ENCODE peak calls at places on chromosomes 12 and 14, in four cellular contexts. G, Z, O and V are unnamed samples.

GRCh38 chr12:2834581-2835491 is at the start of gene NRIP2:
- DNase-seq in G (no peak), Z (no peak), O (peak; percentile 55), V (peak; percentile 68)

GRCh38 chr12:98653866-98654493 is 8.9 kb downstream of the APAF1 start:
- DNase-seq in G (no peak), Z (peak; percentile 23), O (peak; percentile 50), V (peak; percentile 68)

GRCh38 chr14:93114068-93114710 is 1.5 kb downstream of the ITPK1 start:
- DNase-seq in Z (peak; percentile 20), G (no peak), O (peak; percentile 26), V (no peak)

GRCh38 chr12:111775205-111776193 is 8.8 kb downstream of the ALDH2 start:
- DNase-seq in O (no peak), G (peak; percentile 92), Z (peak; percentile 39), V (peak; percentile 72)

GRCh38 chr14:37599527-37600368 is 4.3 kb downstream of the TTC6 start:
- DNase-seq in G (no peak), O (peak; percentile 74), Z (no peak), V (no peak)

GRCh38 chr14:78618379-78618778 is 448.2 kb downstream of the NRXN3 start:
- DNase-seq in G (no peak), O (no peak), Z (no peak), V (no peak)

GRCh38 chr12:130083002-130083401 is 79.3 kb upstream of the FZD10 start:
- DNase-seq in Z (peak; percentile 14), G (no peak), O (no peak), V (no peak)

GRCh38 chr14:100304825-100305445 is 1.3 kb downstream of the SLC25A29 start:
- DNase-seq in G (peak; percentile 76), O (peak; percentile 80), Z (peak; percentile 40), V (peak; percentile 34)

GRCh38 chr12:80033457-80033856 is 65.9 kb upstream of the OTOGL start:
- DNase-seq in O (no peak), G (no peak), Z (peak; percentile 55), V (peak; percentile 74)

GRCh38 chr14:64235652-64236640 is 58.2 kb downstream of the ESR2 start:
- DNase-seq in O (no peak), G (no peak), Z (no peak), V (no peak)

GRCh38 chr14:22472935-22473854 is 115.8 kb downstream of the DAD1 start:
- DNase-seq in Z (peak; percentile 39), O (peak; percentile 72), G (no peak), V (peak; percentile 69)

GRCh38 chr14:100588671-100589070 is 1.5 kb upstream of the BEGAIN start:
- DNase-seq in O (no peak), Z (no peak), G (no peak), V (no peak)

GRCh38 chr12:124531906-124532305 is 35.5 kb downstream of the NCOR2 start:
- DNase-seq in G (no peak), Z (no peak), O (no peak), V (no peak)

GRCh38 chr14:29637406-29637805 is 290.2 kb downstream of the PRKD1 start:
- DNase-seq in Z (no peak), O (no peak), G (peak; percentile 46), V (peak; percentile 85)

GRCh38 chr12:32505067-32505466 is 105.7 kb downstream of the FGD4 start:
- DNase-seq in O (no peak), Z (no peak), G (no peak), V (no peak)

GRCh38 chr12:31214626-31215520 is 111.1 kb downstream of the SINHCAF start:
- DNase-seq in G (no peak), O (no peak), Z (no peak), V (no peak)

GRCh38 chr14:88013750-88014349 is 8.9 kb downstream of the GPR65 start:
- DNase-seq in O (peak; percentile 83), G (peak; percentile 75), Z (peak; percentile 44), V (peak; percentile 68)

GRCh38 chr12:26298785-26299621 is 103.6 kb downstream of the SSPN start:
- DNase-seq in G (no peak), Z (peak; percentile 94), O (no peak), V (peak; percentile 89)

GRCh38 chr12:106957617-106958016 is 1.9 kb downstream of the TMEM263 start:
- DNase-seq in O (no peak), Z (no peak), G (no peak), V (peak; percentile 15)

GRCh38 chr14:22715186-22715812 is 51.2 kb upstream of the OXA1L start:
- DNase-seq in O (no peak), G (no peak), Z (no peak), V (no peak)

GRCh38 chr12:2531371-2531770 is 263.4 kb upstream of the FKBP4 start:
- DNase-seq in G (no peak), Z (no peak), O (peak; percentile 21), V (no peak)

GRCh38 chr14:104577457-104578301 is 1.9 kb upstream of the C14orf180 start:
- DNase-seq in O (no peak), Z (no peak), G (no peak), V (no peak)

GRCh38 chr14:84080961-84081360 is 1449.0 kb upstream of the FLRT2 start:
- DNase-seq in G (no peak), Z (no peak), O (no peak), V (no peak)

GRCh38 chr14:103867523-103867953 is 20.2 kb upstream of the PPP1R13B start:
- DNase-seq in Z (peak; percentile 70), O (no peak), G (no peak), V (no peak)

GRCh38 chr14:22865424-22866215 is 5.9 kb upstream of the LRP10 start:
- DNase-seq in G (no peak), O (peak; percentile 61), Z (no peak), V (no peak)

GRCh38 chr12:26621932-26622331 is 211.1 kb downstream of the ITPR2 start:
- DNase-seq in O (no peak), G (no peak), Z (no peak), V (no peak)

GRCh38 chr14:65790185-65790815 is 377.8 kb downstream of the FUT8 start:
- DNase-seq in O (no peak), Z (no peak), G (no peak), V (no peak)

GRCh38 chr12:68489273-68489672 is 121.4 kb upstream of the RAP1B start:
- DNase-seq in O (no peak), G (no peak), Z (no peak), V (no peak)

GRCh38 chr12:50314629-50315312 is 31.5 kb upstream of the LIMA1 start:
- DNase-seq in G (no peak), Z (no peak), O (peak; percentile 64), V (peak; percentile 71)

GRCh38 chr14:51724650-51725049 is 72.9 kb downstream of the FRMD6 start:
- DNase-seq in Z (no peak), O (no peak), G (no peak), V (no peak)

GRCh38 chr12:109293106-109293505 is 16.0 kb downstream of the FOXN4 start:
- DNase-seq in O (no peak), Z (no peak), G (no peak), V (no peak)

GRCh38 chr14:91889477-91890211 is 22.3 kb upstream of the TC2N start:
- DNase-seq in G (no peak), O (no peak), Z (no peak), V (no peak)

GRCh38 chr14:87286191-87286590 is 706.8 kb downstream of the GALC start:
- DNase-seq in Z (no peak), G (no peak), O (no peak), V (no peak)

GRCh38 chr12:32846053-32846452 is 50.5 kb downstream of the PKP2 start:
- DNase-seq in Z (no peak), O (no peak), G (no peak), V (no peak)

GRCh38 chr12:100601626-100602025 is 28.1 kb downstream of the GAS2L3 start:
- DNase-seq in G (no peak), O (no peak), Z (no peak), V (no peak)

GRCh38 chr12:107511292-107511691 is 174.3 kb upstream of the PWP1 start:
- DNase-seq in Z (no peak), G (no peak), O (no peak), V (peak; percentile 69)

GRCh38 chr12:46383654-46384450 is 11.3 kb upstream of the SLC38A2 start:
- DNase-seq in G (peak; percentile 94), Z (peak; percentile 86), O (no peak), V (peak; percentile 96)
- TF ChIP-seq CTCF in G (peak; percentile 24), Z (peak; percentile 18), O (no peak), V (peak; percentile 6)

GRCh38 chr12:132144115-132145071 is at the start of the genes DDX51 and NOC4L:
- DNase-seq in O (peak; percentile 98), Z (peak; percentile 91), G (peak; percentile 92), V (peak; percentile 95)
- H3K4me3 ChIP-seq in O (peak within 1 kb of the TSS; percentile 96), Z (peak within 1 kb of the TSS; percentile 99), G (peak within 1 kb of the TSS; percentile 88), V (peak within 1 kb of the TSS; percentile 81)

GRCh38 chr12:114943601-114944000 is 259.6 kb upstream of the TBX3 start:
- DNase-seq in Z (no peak), G (no peak), O (no peak), V (no peak)

GRCh38 chr12:114949081-114949480 is 265.1 kb upstream of the TBX3 start:
- DNase-seq in Z (no peak), O (peak; percentile 15), G (no peak), V (no peak)

GRCh38 chr12:114945351-114945750 is 261.4 kb upstream of the TBX3 start:
- DNase-seq in Z (no peak), O (no peak), G (no peak), V (no peak)

DNA sequence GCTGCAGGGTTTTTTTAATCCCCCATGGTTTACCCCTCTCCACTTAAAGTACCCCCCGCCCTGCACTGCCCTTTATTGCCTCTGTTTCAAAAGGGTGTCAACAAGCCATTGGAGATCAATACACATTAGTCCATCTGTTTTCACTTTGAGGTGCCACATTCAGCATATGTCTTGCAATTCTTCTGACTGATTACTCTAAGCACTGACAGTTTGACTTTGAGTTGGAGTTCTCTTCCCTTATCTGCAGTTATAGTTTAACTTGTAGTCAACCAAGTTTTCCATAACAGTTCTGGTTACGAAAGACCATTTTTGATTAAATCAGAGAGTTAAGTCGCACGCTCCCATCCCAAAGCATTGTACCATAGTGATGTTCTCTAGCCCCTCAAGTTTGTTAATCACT is 260.8 kb upstream of the TBX3 start:
- DNase-seq in Z (no peak), O (no peak), G (no peak), V (no peak)
- TF ChIP-seq CTCF in Z (no peak), O (no peak), G (no peak), V (no peak)

GRCh38 chr12:4194661-4195060 is 78.9 kb upstream of the CCND2 start:
- DNase-seq in G (no peak), Z (no peak), O (no peak), V (no peak)
- H3K4me3 ChIP-seq in G (no peak overlapping the region), Z (no peak overlapping the region), O (no peak overlapping the region), V (no peak overlapping the region)

GRCh38 chr12:90008277-90008676 is 299.6 kb upstream of the ATP2B1 start:
- DNase-seq in Z (no peak), G (no peak), O (no peak), V (no peak)

GRCh38 chr12:90013409-90013808 is 304.8 kb upstream of the ATP2B1 start:
- DNase-seq in O (peak; percentile 38), G (no peak), Z (no peak), V (no peak)

GRCh38 chr12:90004319-90005074 is 295.9 kb upstream of the ATP2B1 start:
- DNase-seq in G (no peak), O (no peak), Z (no peak), V (no peak)

GRCh38 chr12:90015228-90015627 is 306.6 kb upstream of the ATP2B1 start:
- DNase-seq in O (no peak), Z (peak; percentile 44), G (no peak), V (no peak)

GRCh38 chr12:90010089-90010488 is 301.5 kb upstream of the ATP2B1 start:
- DNase-seq in G (no peak), Z (peak; percentile 32), O (peak; percentile 43), V (peak; percentile 17)
- TF ChIP-seq CTCF in G (no peak), Z (peak; percentile 53), O (peak; percentile 42), V (peak; percentile 33)